ENCODE peak calls at places on chromosomes 5 and 9, in five cellular contexts. One of them, this sample, is unnamed.
A peak's percentile ranks its signal among the peaks of the same experiment; 100 is the strongest.

GRCh38 chr9:127283917-127284316 is 19.3 kb downstream of the GARNL3 start:
- DNase-seq in RWPE1: peak; percentile 35
- DNase-seq in GM12865: peak; percentile 47
- DNase-seq in AG09319: peak; percentile 16
- DNase-seq in osteocyte: no peak
- DNase-seq in this sample: no peak

GRCh38 chr5:134738963-134739661 is 764 bp downstream of the CAMLG start:
- DNase-seq in AG09319: no peak
- DNase-seq in GM12865: peak; percentile 60
- DNase-seq in osteocyte: peak; percentile 70
- DNase-seq in RWPE1: peak; percentile 68
- DNase-seq in this sample: peak; percentile 48

GRCh38 chr9:5864446-5864845 is 26.2 kb upstream of the MLANA start:
- DNase-seq in osteocyte: no peak
- DNase-seq in AG09319: no peak
- DNase-seq in GM12865: no peak
- DNase-seq in RWPE1: no peak
- DNase-seq in this sample: no peak

GRCh38 chr5:179870403-179870903 is 11.8 kb upstream of the MRNIP start:
- DNase-seq in osteocyte: no peak
- DNase-seq in GM12865: peak; percentile 31
- DNase-seq in RWPE1: no peak
- DNase-seq in AG09319: no peak
- DNase-seq in this sample: no peak

GRCh38 chr9:13446935-13447334 is 167.4 kb upstream of the MPDZ start:
- DNase-seq in AG09319: no peak
- DNase-seq in osteocyte: no peak
- DNase-seq in RWPE1: no peak
- DNase-seq in GM12865: no peak
- DNase-seq in this sample: no peak

GRCh38 chr9:127637322-127637847 is 25.3 kb downstream of the STXBP1 start:
- DNase-seq in GM12865: no peak
- DNase-seq in AG09319: peak; percentile 68
- DNase-seq in osteocyte: no peak
- DNase-seq in RWPE1: peak; percentile 70
- DNase-seq in this sample: no peak

GRCh38 chr5:147578228-147579024 is 68.6 kb upstream of the DPYSL3 start:
- DNase-seq in AG09319: no peak
- DNase-seq in GM12865: peak; percentile 18
- DNase-seq in osteocyte: no peak
- DNase-seq in RWPE1: peak; percentile 59
- DNase-seq in this sample: no peak

GRCh38 chr5:142280066-142281011 is 44.5 kb downstream of the SPRY4 start:
- DNase-seq in RWPE1: no peak
- DNase-seq in GM12865: no peak
- DNase-seq in AG09319: no peak
- DNase-seq in osteocyte: peak; percentile 87
- DNase-seq in this sample: no peak

GRCh38 chr9:121268598-121269029 is 652 bp downstream of the GSN start:
- DNase-seq in AG09319: no peak
- DNase-seq in osteocyte: no peak
- DNase-seq in GM12865: no peak
- DNase-seq in RWPE1: no peak
- DNase-seq in this sample: peak; percentile 52

GRCh38 chr9:106106396-106106795 is 412.1 kb downstream of the TMEM38B start:
- DNase-seq in AG09319: no peak
- DNase-seq in GM12865: no peak
- DNase-seq in osteocyte: no peak
- DNase-seq in RWPE1: no peak
- DNase-seq in this sample: no peak

GRCh38 chr9:129481424-129481823 is 139.5 kb downstream of the C9orf50 start:
- DNase-seq in GM12865: no peak
- DNase-seq in AG09319: no peak
- DNase-seq in osteocyte: no peak
- DNase-seq in RWPE1: no peak
- DNase-seq in this sample: no peak

DNA sequence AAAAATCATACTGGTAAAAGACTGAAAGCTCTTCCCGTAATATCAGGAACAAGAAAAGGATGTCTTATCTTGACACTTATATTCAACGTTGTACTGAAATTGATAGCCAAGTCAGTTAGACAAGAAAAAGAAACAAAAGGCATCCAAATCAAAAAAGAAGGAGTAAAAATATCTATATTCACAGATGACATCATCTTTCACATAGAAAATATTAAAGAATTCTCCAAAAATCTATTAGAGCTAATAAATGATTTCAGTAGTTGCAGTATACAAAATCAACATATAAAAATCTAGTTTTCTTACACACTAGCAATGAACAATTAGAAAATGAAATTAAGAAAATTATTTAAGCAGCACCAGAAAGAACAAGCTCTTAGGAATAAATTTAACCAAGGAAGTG is 24.3 kb downstream of the SPDL1 start:
- DNase-seq in osteocyte: no peak
- DNase-seq in RWPE1: no peak
- DNase-seq in AG09319: no peak
- DNase-seq in GM12865: no peak
- DNase-seq in this sample: no peak
- TF ChIP-seq CTCF in osteocyte: no peak
- TF ChIP-seq CTCF in RWPE1: no peak
- TF ChIP-seq CTCF in AG09319: no peak
- TF ChIP-seq CTCF in GM12865: no peak
- TF ChIP-seq CTCF in this sample: no peak

GRCh38 chr9:37040508-37041127 is 6.5 kb upstream of the PAX5 start:
- DNase-seq in RWPE1: no peak
- DNase-seq in osteocyte: no peak
- DNase-seq in AG09319: no peak
- DNase-seq in GM12865: no peak
- DNase-seq in this sample: no peak
- TF ChIP-seq CTCF in RWPE1: no peak
- TF ChIP-seq CTCF in osteocyte: no peak
- TF ChIP-seq CTCF in AG09319: no peak
- TF ChIP-seq CTCF in GM12865: no peak
- TF ChIP-seq CTCF in this sample: no peak

GRCh38 chr5:81161012-81161601 is 72.0 kb upstream of the CKMT2 start:
- DNase-seq in GM12865: peak; percentile 60
- DNase-seq in osteocyte: no peak
- DNase-seq in RWPE1: no peak
- DNase-seq in AG09319: no peak
- DNase-seq in this sample: peak; percentile 54
- TF ChIP-seq CTCF in GM12865: no peak
- TF ChIP-seq CTCF in osteocyte: no peak
- TF ChIP-seq CTCF in RWPE1: no peak
- TF ChIP-seq CTCF in AG09319: no peak
- TF ChIP-seq CTCF in this sample: no peak

GRCh38 chr5:177538876-177539275 is 15.5 kb downstream of the FAM193B start:
- DNase-seq in RWPE1: peak; percentile 39
- DNase-seq in GM12865: no peak
- DNase-seq in AG09319: no peak
- DNase-seq in osteocyte: no peak
- DNase-seq in this sample: no peak
- TF ChIP-seq CTCF in RWPE1: no peak
- TF ChIP-seq CTCF in GM12865: no peak
- TF ChIP-seq CTCF in AG09319: no peak
- TF ChIP-seq CTCF in osteocyte: no peak
- TF ChIP-seq CTCF in this sample: no peak

GRCh38 chr5:4579679-4580078 is 560.5 kb upstream of the ADAMTS16 start:
- DNase-seq in GM12865: no peak
- DNase-seq in RWPE1: no peak
- DNase-seq in AG09319: no peak
- DNase-seq in osteocyte: no peak
- DNase-seq in this sample: no peak
- TF ChIP-seq CTCF in GM12865: no peak
- TF ChIP-seq CTCF in RWPE1: no peak
- TF ChIP-seq CTCF in AG09319: no peak
- TF ChIP-seq CTCF in osteocyte: no peak
- TF ChIP-seq CTCF in this sample: no peak

GRCh38 chr5:56852228-56853000 is 37.1 kb downstream of the MAP3K1 start:
- DNase-seq in GM12865: no peak
- DNase-seq in AG09319: no peak
- DNase-seq in RWPE1: no peak
- DNase-seq in osteocyte: no peak
- DNase-seq in this sample: no peak

GRCh38 chr5:56854920-56855319 is 39.6 kb downstream of the MAP3K1 start:
- DNase-seq in AG09319: no peak
- DNase-seq in osteocyte: no peak
- DNase-seq in GM12865: no peak
- DNase-seq in RWPE1: no peak
- DNase-seq in this sample: no peak

GRCh38 chr5:56858777-56859442 is 43.6 kb downstream of the MAP3K1 start:
- DNase-seq in osteocyte: no peak
- DNase-seq in GM12865: no peak
- DNase-seq in AG09319: no peak
- DNase-seq in RWPE1: no peak
- DNase-seq in this sample: no peak

GRCh38 chr5:56853710-56854109 is 38.4 kb downstream of the MAP3K1 start:
- DNase-seq in RWPE1: no peak
- DNase-seq in osteocyte: no peak
- DNase-seq in AG09319: no peak
- DNase-seq in GM12865: no peak
- DNase-seq in this sample: no peak

GRCh38 chr5:56856779-56857178 is 41.4 kb downstream of the MAP3K1 start:
- DNase-seq in osteocyte: no peak
- DNase-seq in RWPE1: no peak
- DNase-seq in GM12865: no peak
- DNase-seq in AG09319: no peak
- DNase-seq in this sample: no peak
- TF ChIP-seq CTCF in osteocyte: no peak
- TF ChIP-seq CTCF in RWPE1: no peak
- TF ChIP-seq CTCF in GM12865: no peak
- TF ChIP-seq CTCF in AG09319: no peak
- TF ChIP-seq CTCF in this sample: no peak

GRCh38 chr9:130992059-130993032 is 16.6 kb upstream of the LAMC3 start:
- DNase-seq in AG09319: no peak
- DNase-seq in GM12865: no peak
- DNase-seq in osteocyte: no peak
- DNase-seq in RWPE1: no peak
- DNase-seq in this sample: no peak

GRCh38 chr9:130990362-130991226 is 18.4 kb upstream of the LAMC3 start:
- DNase-seq in RWPE1: no peak
- DNase-seq in osteocyte: no peak
- DNase-seq in AG09319: no peak
- DNase-seq in GM12865: no peak
- DNase-seq in this sample: no peak

GRCh38 chr9:130989891-130990290 is 19.1 kb upstream of the LAMC3 start:
- DNase-seq in AG09319: no peak
- DNase-seq in GM12865: no peak
- DNase-seq in RWPE1: no peak
- DNase-seq in osteocyte: no peak
- DNase-seq in this sample: no peak

GRCh38 chr9:130993303-130994030 is 15.5 kb upstream of the LAMC3 start:
- DNase-seq in RWPE1: no peak
- DNase-seq in osteocyte: no peak
- DNase-seq in AG09319: no peak
- DNase-seq in GM12865: no peak
- DNase-seq in this sample: no peak

GRCh38 chr9:130991227-130992058 is 17.5 kb upstream of the LAMC3 start:
- DNase-seq in osteocyte: no peak
- DNase-seq in AG09319: no peak
- DNase-seq in GM12865: no peak
- DNase-seq in RWPE1: no peak
- DNase-seq in this sample: no peak
- TF ChIP-seq CTCF in osteocyte: no peak
- TF ChIP-seq CTCF in AG09319: no peak
- TF ChIP-seq CTCF in GM12865: no peak
- TF ChIP-seq CTCF in RWPE1: no peak
- TF ChIP-seq CTCF in this sample: no peak

DNA sequence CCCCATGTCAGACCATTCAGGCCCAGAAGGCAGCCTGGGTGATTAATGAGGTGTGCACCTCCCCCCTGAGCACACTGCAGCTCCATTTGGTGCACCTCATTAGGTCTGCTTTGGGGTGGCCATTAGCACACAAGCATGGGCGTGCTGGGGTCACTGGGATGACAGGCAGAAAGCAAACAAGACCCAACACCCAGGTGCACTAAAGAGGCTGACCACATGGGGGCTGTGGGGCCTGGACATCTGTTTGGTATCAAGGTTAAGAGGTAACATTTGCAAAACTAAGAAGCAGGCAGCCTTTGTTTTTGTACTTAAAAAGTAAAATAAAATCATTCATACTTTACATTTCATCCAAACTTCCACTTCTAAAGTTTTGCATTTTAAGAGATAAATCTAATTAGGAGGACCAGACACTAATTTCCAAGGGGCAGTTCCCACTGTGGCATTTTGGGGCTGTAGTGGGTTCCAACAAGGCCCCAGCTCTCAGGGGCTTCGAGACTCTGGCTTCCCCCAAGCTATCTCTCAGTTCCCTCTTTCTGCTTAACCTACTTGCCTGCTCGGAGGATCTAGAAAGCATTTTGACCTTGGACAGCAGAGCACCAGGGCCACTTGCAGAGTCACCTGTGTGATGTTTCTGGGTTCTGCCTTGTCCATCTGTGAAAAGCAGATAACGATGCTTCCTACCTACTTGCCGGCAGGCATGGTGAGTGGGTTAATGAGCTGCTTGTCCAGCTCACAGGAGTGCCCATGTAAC is 175.6 kb downstream of the MED10 start:
- DNase-seq in AG09319: no peak
- DNase-seq in osteocyte: no peak
- DNase-seq in RWPE1: no peak
- DNase-seq in GM12865: peak; percentile 13
- DNase-seq in this sample: no peak
- TF ChIP-seq CTCF in AG09319: no peak
- TF ChIP-seq CTCF in osteocyte: no peak
- TF ChIP-seq CTCF in RWPE1: no peak
- TF ChIP-seq CTCF in GM12865: no peak
- TF ChIP-seq CTCF in this sample: peak; percentile 26

GRCh38 chr9:103319979-103320378 is 324.8 kb downstream of the CYLC2 start:
- DNase-seq in RWPE1: peak; percentile 13
- DNase-seq in osteocyte: no peak
- DNase-seq in GM12865: peak; percentile 1
- DNase-seq in AG09319: no peak
- DNase-seq in this sample: no peak
- TF ChIP-seq CTCF in RWPE1: peak; percentile 10
- TF ChIP-seq CTCF in osteocyte: no peak
- TF ChIP-seq CTCF in GM12865: no peak
- TF ChIP-seq CTCF in AG09319: no peak
- TF ChIP-seq CTCF in this sample: no peak

This sample was measured in GM13976.